ENCODE peak calls at places on chromosomes 2 and 18, in five cellular contexts. H is WTC11, W is HepG2, L is GM12878, V is K562. E is an unnamed sample.

GRCh38 chr2:39913648-39914456 is 134.8 kb upstream of the THUMPD2 start:
- DNase-seq in W (peak; percentile 60), L (peak; percentile 7), H (no peak), V (peak; percentile 57), E (peak; percentile 10)

GRCh38 chr2:212863185-212863588 is 288.2 kb downstream of the IKZF2 start:
- DNase-seq in W (peak; percentile 28), L (peak; percentile 30), V (peak; percentile 23), H (peak; percentile 54), E (peak; percentile 29)

GRCh38 chr2:209642146-209642815 is 129.4 kb upstream of the UNC80 start:
- DNase-seq in H (no peak), W (no peak), L (no peak), V (no peak), E (no peak)

GRCh38 chr2:26567534-26567933 is 73.6 kb downstream of the CIB4 start:
- DNase-seq in V (no peak), W (no peak), H (no peak), L (no peak), E (no peak)

GRCh38 chr2:152647417-152648010 is 69.7 kb downstream of the PRPF40A start:
- DNase-seq in V (no peak), H (no peak), W (no peak), L (no peak), E (no peak)

GRCh38 chr2:44450806-44451205 is 89.1 kb downstream of the CAMKMT start:
- DNase-seq in L (no peak), W (no peak), H (no peak), V (no peak), E (no peak)

GRCh38 chr2:241762321-241762932 is 14.2 kb upstream of the GAL3ST2 start:
- DNase-seq in H (no peak), V (peak; percentile 22), L (no peak), W (no peak), E (no peak)

GRCh38 chr2:203453858-203454451 is 81.1 kb downstream of the RAPH1 start:
- DNase-seq in V (peak; percentile 58), L (peak; percentile 4), W (peak; percentile 61), H (no peak), E (no peak)

GRCh38 chr18:49109565-49110251 is 158.9 kb upstream of the SMAD7 start:
- DNase-seq in H (no peak), V (peak; percentile 6), L (no peak), W (no peak), E (no peak)

GRCh38 chr18:23238152-23238531 is 102.9 kb downstream of the CABLES1 start:
- DNase-seq in W (no peak), L (no peak), H (no peak), V (no peak), E (no peak)
- TF ChIP-seq ATF2 in W (no peak), L (no peak), H (no peak), V (no peak), E (no peak)

DNA sequence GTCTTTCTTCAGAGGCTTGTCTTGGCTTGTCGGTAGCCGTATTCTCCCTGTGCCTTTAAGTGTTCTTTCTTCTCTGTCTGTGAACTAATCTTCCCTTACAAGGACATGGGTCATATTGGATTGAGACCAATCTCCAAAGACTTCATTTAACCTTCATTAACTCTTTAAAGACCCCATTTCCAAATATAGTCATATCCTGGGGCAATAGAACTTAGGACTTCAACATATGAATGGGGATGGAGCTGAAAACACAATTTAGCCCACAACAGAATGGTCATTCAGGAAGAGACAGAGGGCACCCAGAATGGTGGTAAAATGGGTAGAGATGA is 82.1 kb upstream of the TANK start:
- DNase-seq in L (no peak), V (no peak), H (no peak), W (no peak), E (no peak)
- TF ChIP-seq ATF2 in L (no peak), V (no peak), H (no peak), W (no peak), E (no peak)

DNA sequence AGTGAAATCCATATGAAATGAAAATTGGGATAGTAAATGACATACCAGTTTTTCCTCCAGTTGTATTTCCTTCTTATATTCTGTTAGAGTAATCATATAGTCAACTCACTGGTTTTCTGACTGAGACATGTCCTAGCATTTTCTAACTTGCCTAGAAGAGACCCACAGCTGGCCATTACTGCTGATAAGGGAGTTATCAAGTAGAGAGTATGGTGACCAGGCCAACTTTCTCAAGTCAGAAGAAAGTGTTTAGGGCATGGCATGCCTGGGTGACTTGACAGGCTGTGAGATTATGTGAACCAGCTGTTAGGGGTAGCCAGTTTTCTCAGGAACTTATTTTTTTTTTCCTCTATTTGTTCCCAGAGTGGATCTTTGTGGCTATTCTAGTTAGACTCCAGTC is 81.2 kb downstream of the GPD2 start:
- DNase-seq in V (peak; percentile 26), H (no peak), W (no peak), L (no peak), E (no peak)
- TF ChIP-seq ATF2 in V (no peak), H (no peak), W (no peak), L (no peak), E (no peak)

DNA sequence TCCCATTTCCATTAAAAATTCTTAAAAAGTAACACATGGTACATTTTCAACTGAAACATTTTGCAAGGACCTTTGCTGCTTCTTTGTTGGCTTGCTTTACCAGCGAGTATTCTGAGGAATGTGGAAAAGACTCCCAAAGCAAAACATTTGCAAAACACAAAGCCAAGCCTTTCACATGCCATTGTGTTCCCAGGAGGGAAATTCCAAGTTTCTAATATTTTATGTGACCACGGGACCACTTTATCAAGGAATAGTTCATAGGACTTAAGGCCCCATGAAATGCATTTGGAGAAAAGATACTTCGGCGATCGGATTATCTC is 26.2 kb downstream of the CYP27C1 start:
- DNase-seq in L (no peak), W (no peak), H (no peak), V (no peak), E (no peak)
- TF ChIP-seq ATF2 in L (no peak), W (no peak), H (no peak), V (no peak), E (no peak)

DNA sequence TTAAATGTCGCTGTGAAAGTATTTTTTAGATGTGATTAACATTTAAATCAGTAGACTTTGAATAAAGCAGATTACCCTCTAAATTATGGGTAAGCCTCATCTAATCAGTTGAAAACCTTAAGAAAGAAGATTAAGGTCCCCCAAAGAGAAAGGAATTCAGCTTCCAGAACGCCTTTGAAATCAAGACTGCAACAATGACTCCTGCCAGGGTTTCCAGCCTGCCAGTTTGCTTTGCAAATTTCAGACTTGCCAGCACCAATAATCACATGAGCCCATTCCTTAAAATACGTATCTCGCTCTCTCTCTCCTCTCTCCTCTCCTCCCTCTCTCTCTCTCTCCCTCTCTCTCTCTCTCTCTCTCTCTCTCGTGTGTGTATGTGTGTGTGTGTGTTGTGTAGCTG is 184.3 kb downstream of the PDE1A start:
- DNase-seq in L (no peak), V (no peak), W (no peak), H (no peak), E (peak; percentile 10)
- TF ChIP-seq ATF2 in L (no peak), V (no peak), W (no peak), H (no peak), E (no peak)

GRCh38 chr2:54439582-54439981 is 16.5 kb upstream of the SPTBN1 start:
- DNase-seq in H (no peak), V (no peak), L (no peak), W (no peak), E (no peak)

GRCh38 chr2:54435827-54436226 is 20.3 kb upstream of the SPTBN1 start:
- DNase-seq in V (no peak), L (no peak), H (no peak), W (no peak), E (no peak)

GRCh38 chr2:54440050-54440449 is 16.1 kb upstream of the SPTBN1 start:
- DNase-seq in V (no peak), W (no peak), H (no peak), L (no peak), E (no peak)

GRCh38 chr2:54437588-54437987 is 18.5 kb upstream of the SPTBN1 start:
- DNase-seq in L (no peak), W (no peak), V (no peak), H (no peak), E (no peak)

DNA sequence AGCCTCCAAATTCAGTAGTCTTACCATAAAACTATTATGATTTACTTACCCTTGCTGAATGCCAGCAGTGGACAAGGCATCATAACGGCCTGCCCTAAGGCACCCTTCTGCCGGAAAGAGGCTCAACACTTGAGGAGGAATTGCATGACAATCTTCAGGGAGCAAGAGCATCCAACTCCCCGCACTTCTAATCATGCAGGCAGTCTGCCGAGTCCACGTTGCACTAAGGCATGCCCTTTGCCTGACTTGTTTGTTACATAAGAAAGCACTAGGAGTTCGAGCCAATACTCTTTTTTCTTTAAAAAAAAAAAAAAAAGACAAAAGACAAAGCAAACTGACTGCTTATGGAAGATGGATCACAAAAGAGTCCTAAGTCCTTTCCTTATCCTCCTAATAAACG is 17.9 kb upstream of the SPTBN1 start:
- DNase-seq in V (no peak), L (no peak), H (no peak), W (no peak), E (no peak)
- TF ChIP-seq ATF2 in V (no peak), L (no peak), H (no peak), W (no peak), E (no peak)

GRCh38 chr2:74863802-74864248 is 29.9 kb downstream of the HK2 start:
- DNase-seq in W (no peak), L (no peak), V (no peak), H (no peak), E (no peak)

GRCh38 chr2:74860521-74860920 is 26.6 kb downstream of the HK2 start:
- DNase-seq in H (no peak), L (no peak), V (no peak), W (no peak), E (no peak)

GRCh38 chr2:74860079-74860478 is 26.2 kb downstream of the HK2 start:
- DNase-seq in L (no peak), V (no peak), W (no peak), H (no peak), E (no peak)

GRCh38 chr2:74864728-74865722 is 31.1 kb downstream of the HK2 start:
- DNase-seq in L (no peak), W (no peak), H (peak; percentile 20), V (peak; percentile 28), E (no peak)

GRCh38 chr2:74862268-74862964 is 28.5 kb downstream of the HK2 start:
- DNase-seq in V (peak; percentile 77), L (no peak), H (no peak), W (no peak), E (no peak)
- TF ChIP-seq ATF2 in V (no peak), L (no peak), H (no peak), W (no peak), E (no peak)

GRCh38 chr2:24509425-24509824 is 18.4 kb downstream of the NCOA1 start:
- DNase-seq in W (no peak), L (peak; percentile 72), V (no peak), H (no peak), E (no peak)

GRCh38 chr2:24507511-24507910 is 16.5 kb downstream of the NCOA1 start:
- DNase-seq in V (no peak), H (no peak), L (no peak), W (no peak), E (no peak)

GRCh38 chr2:24511894-24512293 is 20.8 kb downstream of the NCOA1 start:
- DNase-seq in V (no peak), W (no peak), H (no peak), L (no peak), E (no peak)

GRCh38 chr2:24509840-24510239 is 18.8 kb downstream of the NCOA1 start:
- DNase-seq in H (no peak), V (no peak), L (no peak), W (no peak), E (no peak)

GRCh38 chr2:24508878-24509277 is 17.8 kb downstream of the NCOA1 start:
- DNase-seq in L (no peak), V (no peak), H (no peak), W (no peak), E (no peak)
- TF ChIP-seq ATF2 in L (no peak), V (no peak), H (no peak), W (no peak), E (no peak)

GRCh38 chr2:181036848-181037603 is 56.6 kb downstream of the UBE2E3 start:
- DNase-seq in V (no peak), H (no peak), L (no peak), W (no peak), E (no peak)
- TF ChIP-seq ATF2 in V (no peak), H (no peak), L (no peak), W (no peak), E (no peak)